ENCODE peak calls at places on chromosomes 4 and X, in four cellular contexts. W is activated T-cell treated with anti-CD3 and anti-CD28 coated beads, Interleukin-2, amount 50 U/mL, for 4 hours; C is thoracic aorta; T is activated CD4-positive, alpha-beta T cell treated with anti-CD3 and anti-CD28 coated beads, Interleukin-2, amount 50 U/mL, for 1 hour. G is an unnamed sample.

GRCh38 chrX:13717697-13718483 is 16.5 kb downstream of the TRAPPC2 start:
- DNase-seq in W (no peak), C (no peak), T (no peak), G (no peak)

GRCh38 chr4:109408711-109409110 is 24.9 kb upstream of the SEC24B start:
- DNase-seq in W (no peak), C (no peak), T (no peak), G (no peak)

GRCh38 chr4:110621839-110622751 is 782 bp downstream of the PITX2 start:
- DNase-seq in W (no peak), C (no peak), T (no peak), G (no peak)

GRCh38 chr4:139763668-139764067 is 98.0 kb downstream of the MGST2 start:
- DNase-seq in W (no peak), C (no peak), T (no peak), G (no peak)

GRCh38 chr4:128862608-128863313 is 53.3 kb downstream of the JADE1 start:
- DNase-seq in W (peak; percentile 44), C (no peak), T (peak; percentile 26), G (peak; percentile 31)

GRCh38 chrX:154487518-154488290 is 1.3 kb upstream of the UBL4A start:
- DNase-seq in W (no peak), C (no peak), T (no peak), G (no peak)

GRCh38 chr4:186689476-186689875 is 34.2 kb downstream of the FAT1 start:
- DNase-seq in W (no peak), C (no peak), T (no peak), G (no peak)

GRCh38 chr4:16865209-16865896 is 33.1 kb downstream of the LDB2 start:
- DNase-seq in W (no peak), C (no peak), T (no peak), G (no peak)

GRCh38 chrX:103941201-103941975 is 21.0 kb upstream of the TMSB15B start:
- DNase-seq in W (no peak), C (no peak), T (no peak), G (peak; percentile 13)

GRCh38 chr4:76950052-76950845 is 697 bp downstream of the SEPTIN11 start:
- DNase-seq in W (peak; percentile 50), C (no peak), T (peak; percentile 38), G (peak; percentile 40)

GRCh38 chrX:129842510-129843208 is 1.0 kb downstream of the ZDHHC9 start:
- DNase-seq in W (no peak), C (no peak), T (no peak), G (no peak)

GRCh38 chr4:145732416-145732815 is 52.5 kb downstream of the C4orf51 start:
- DNase-seq in W (no peak), C (no peak), T (no peak), G (no peak)